ENCODE peak calls at places on chromosome 17, in five cellular contexts. V is H1, H is mesenchymal stem cell, W is IMR-90, G is mesendoderm. D is an unnamed sample.

GRCh38 chr17:40791808-40792436 is 7.8 kb downstream of the KRT28 start:
- DNase-seq in V (no peak), H (peak), W (peak), G (peak), D (peak)

GRCh38 chr17:47899643-47900042 is 3.6 kb downstream of the SP2 start:
- DNase-seq in V (no peak), H (no peak), W (no peak), G (no peak), D (no peak)

GRCh38 chr17:72118588-72119279 is 2.1 kb upstream of the SOX9 start:
- DNase-seq in V (peak), H (peak), W (peak), G (peak), D (peak)

GRCh38 chr17:68437979-68438877 is 19.1 kb downstream of the WIPI1 start:
- DNase-seq in V (no peak), H (peak), W (peak), G (peak), D (no peak)

GRCh38 chr17:45136846-45137560 is 1.5 kb downstream of the ACBD4 start:
- DNase-seq in V (no peak), H (no peak), W (no peak), G (no peak), D (no peak)

GRCh38 chr17:75633484-75634375 is 496 bp downstream of the SMIM5 start:
- DNase-seq in V (peak), H (peak), W (peak), G (peak), D (peak)

GRCh38 chr17:27756467-27757371 is 43.6 kb downstream of the NOS2 start:
- DNase-seq in V (peak), H (peak), W (peak), G (peak), D (peak)

GRCh38 chr17:48678141-48678971 is 44.0 kb downstream of the PRAC1 start:
- DNase-seq in V (peak), H (peak), W (peak), G (peak), D (peak)

GRCh38 chr17:49694847-49695697 is 12.7 kb downstream of the SLC35B1 start:
- DNase-seq in V (peak), H (peak), W (no peak), G (no peak), D (peak)

GRCh38 chr17:52524238-52524637 is 365.7 kb upstream of the CA10 start:
- DNase-seq in V (no peak), H (no peak), W (no peak), G (no peak), D (no peak)
- H2AK5ac ChIP-seq in V (no peak), H (no peak), W (no peak), G (no peak), D (no peak)

DNA sequence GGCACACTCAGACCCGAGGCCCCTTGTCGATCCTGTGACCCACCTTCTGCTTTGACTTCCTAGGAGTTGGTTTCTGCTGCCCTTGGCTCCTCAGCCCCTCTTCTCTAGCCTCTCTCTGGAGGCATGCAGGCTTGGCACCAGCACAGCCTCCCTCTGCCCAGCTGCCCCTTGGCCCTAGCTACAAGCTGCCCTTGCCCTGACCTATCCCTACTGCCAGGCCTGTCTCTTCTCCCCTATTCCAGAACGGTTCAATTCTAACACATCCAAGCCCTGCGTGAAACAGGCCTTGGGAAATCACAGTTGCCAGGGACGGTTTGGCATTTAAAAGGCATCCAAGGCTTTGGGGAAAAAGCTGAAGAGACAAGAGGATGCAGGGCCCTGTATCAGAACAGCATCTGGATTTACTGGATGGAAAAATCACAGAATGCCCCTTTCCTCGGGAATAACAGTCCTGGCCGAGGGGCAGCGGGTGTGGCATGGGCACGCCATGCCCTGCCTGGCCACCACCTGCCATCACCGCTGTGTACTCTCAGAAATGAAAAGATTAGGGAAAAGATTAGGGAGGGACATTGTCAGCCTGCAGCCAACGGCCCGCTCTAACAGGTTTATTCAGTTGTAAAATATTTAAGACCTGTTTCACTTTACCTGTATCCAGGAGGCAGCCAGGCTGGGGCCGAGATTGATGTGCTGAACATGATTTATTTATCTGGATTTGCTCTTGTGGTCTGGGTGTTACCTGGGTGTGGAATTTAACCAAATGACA is 15.8 kb downstream of the RAI1 start:
- DNase-seq in V (no peak), H (no peak), W (no peak), G (no peak), D (no peak)
- H3K23ac ChIP-seq in V (no peak), H (no peak), W (peak), G (no peak), D (no peak)

DNA sequence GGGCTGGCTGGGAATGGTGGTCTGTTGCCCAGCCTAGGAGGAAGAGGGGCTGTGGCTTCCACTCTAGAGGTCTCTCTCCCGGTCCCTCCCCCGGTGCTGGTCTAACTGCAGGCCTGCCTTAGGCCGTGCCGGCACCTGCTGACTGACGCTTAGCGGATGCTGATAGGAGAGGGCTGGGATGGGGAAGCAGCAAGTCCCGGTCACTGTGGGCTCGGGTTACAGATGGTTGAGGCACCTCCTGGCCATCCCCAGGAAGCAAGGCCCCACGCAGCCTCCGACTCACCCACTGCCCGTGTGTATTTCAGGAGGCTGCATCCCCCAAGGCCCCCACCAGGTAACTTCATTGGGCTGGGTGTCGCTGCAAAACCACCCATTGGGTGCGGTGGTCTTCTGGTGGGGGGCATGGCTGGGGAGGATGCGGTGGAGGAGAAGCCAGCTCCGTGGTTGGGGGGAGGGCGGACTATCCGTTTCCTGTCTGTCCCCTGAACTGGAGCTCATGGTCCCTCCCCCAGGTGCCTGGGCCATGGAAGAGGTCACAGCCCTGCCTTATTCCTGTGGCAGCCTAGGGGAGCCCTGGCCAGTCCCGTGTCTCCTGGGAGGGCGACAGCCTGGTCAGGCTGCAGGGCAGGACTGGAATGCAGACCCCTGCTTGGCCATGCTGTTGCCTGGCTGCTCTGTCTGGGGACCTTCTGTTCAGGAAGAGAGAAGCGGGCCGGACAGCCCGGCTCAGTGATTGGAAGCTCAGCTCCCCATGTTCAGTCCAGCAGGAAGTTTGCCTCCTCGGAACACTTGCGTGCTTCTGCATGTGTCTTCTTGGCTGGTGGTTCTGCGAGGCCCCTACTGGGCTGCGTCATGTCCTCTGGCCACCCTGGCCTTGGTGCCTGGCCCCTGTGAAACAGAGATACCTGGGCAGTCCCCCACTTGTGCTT is 279.0 kb downstream of the SEC14L1 start:
- DNase-seq in V (peak), H (peak), W (peak), G (peak), D (no peak)
- H2AK5ac ChIP-seq in V (peak), H (peak), W (peak), G (no peak), D (peak)

DNA sequence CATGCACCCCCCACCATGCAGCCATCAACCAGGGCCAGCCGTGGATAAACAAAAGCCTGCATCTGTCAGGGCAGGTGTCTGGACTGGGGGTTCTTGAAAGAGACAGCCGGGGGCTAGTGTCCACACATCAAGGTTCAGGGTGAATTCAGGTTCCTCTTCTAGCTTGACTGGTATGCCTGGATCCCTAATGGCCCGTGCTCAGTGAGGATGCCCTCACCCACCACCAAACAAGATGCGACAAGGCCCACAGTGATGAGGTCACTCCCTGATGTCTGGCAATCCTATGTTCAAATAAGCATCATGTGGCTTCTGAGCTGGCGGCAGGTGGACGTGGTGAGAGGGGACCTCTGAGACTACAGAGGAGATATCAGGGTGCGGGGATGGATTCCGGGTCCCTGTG is 64.6 kb downstream of the GOSR1 start:
- DNase-seq in V (peak), H (no peak), W (no peak), G (no peak), D (no peak)
- H3K23ac ChIP-seq in V (no peak), H (no peak), W (no peak), G (no peak), D (peak)

GRCh38 chr17:17021194-17021863 is 20.9 kb upstream of the MPRIP start:
- DNase-seq in V (no peak), H (no peak), W (no peak), G (peak), D (peak)
- H2AK5ac ChIP-seq in V (no peak), H (no peak), W (peak), G (no peak), D (peak)

D was measured in neuronal stem cell.